ENCODE peak calls at places on chromosomes 13 and 19, in eight cellular contexts. W, G, M, L, E, R, V and I are unnamed samples.

GRCh38 chr13:36428083-36428482 is 4.2 kb upstream of the CCNA1 start:
- DNase-seq in L (no peak), G (no peak), R (no peak), M (peak; percentile 27), W (no peak), V (no peak), E (no peak), I (no peak)

GRCh38 chr19:29855771-29856510 is 44.1 kb downstream of the CCNE1 start:
- DNase-seq in W (no peak), G (no peak), V (no peak), L (no peak), E (no peak), M (no peak), R (no peak), I (no peak)

GRCh38 chr13:23655321-23655720 is 85.1 kb downstream of the TNFRSF19 start:
- DNase-seq in R (no peak), M (no peak), W (no peak), V (no peak), E (no peak), L (no peak), G (no peak), I (no peak)

GRCh38 chr13:113124211-113125025 is 1.8 kb downstream of the F10 start:
- DNase-seq in M (no peak), G (no peak), R (no peak), V (no peak), E (no peak), W (no peak), L (no peak), I (no peak)

GRCh38 chr13:53161231-53161630 is 132.6 kb downstream of the OLFM4 start:
- DNase-seq in L (no peak), M (no peak), R (no peak), W (no peak), V (no peak), E (no peak), G (no peak), I (no peak)

GRCh38 chr13:110070511-110071120 is 236.3 kb downstream of the COL4A1 start:
- DNase-seq in R (no peak), E (no peak), V (no peak), W (no peak), M (no peak), L (no peak), G (no peak), I (no peak)

GRCh38 chr13:60261432-60262351 is 98.0 kb upstream of the DIAPH3 start:
- DNase-seq in G (no peak), E (no peak), L (no peak), V (no peak), M (no peak), R (no peak), W (no peak), I (no peak)

GRCh38 chr19:47035127-47035494 is 13.3 kb downstream of the TMEM160 start:
- DNase-seq in E (no peak), M (peak; percentile 79), L (peak; percentile 20), W (no peak), R (no peak), G (no peak), V (no peak), I (no peak)

GRCh38 chr13:51585696-51586095 is 1.4 kb downstream of the WDFY2 start:
- DNase-seq in M (no peak), R (no peak), W (no peak), G (no peak), V (no peak), E (no peak), L (no peak), I (no peak)

GRCh38 chr13:105432408-105432807 is 1103.1 kb downstream of the EFNB2 start:
- DNase-seq in M (no peak), G (no peak), W (no peak), V (no peak), R (no peak), L (no peak), E (no peak), I (no peak)

GRCh38 chr19:7596191-7596937 is 701 bp downstream of the CAMSAP3 start:
- DNase-seq in M (no peak), L (no peak), W (no peak), G (no peak), E (no peak), R (no peak), V (no peak), I (no peak)

GRCh38 chr13:111006508-111007031 is 91.7 kb upstream of the ANKRD10 start:
- DNase-seq in E (no peak), R (peak; percentile 74), V (no peak), G (no peak), M (no peak), W (peak; percentile 21), L (peak; percentile 88), I (no peak)

GRCh38 chr19:32364040-32364439 is 18.6 kb downstream of the ZNF507 start:
- DNase-seq in G (no peak), L (no peak), V (no peak), R (no peak), E (no peak), M (no peak), W (no peak), I (no peak)

GRCh38 chr13:111474136-111475002 is 153.9 kb downstream of the TEX29 start:
- DNase-seq in E (peak; percentile 36), W (no peak), L (no peak), R (no peak), M (peak; percentile 31), G (peak; percentile 23), V (peak; percentile 20), I (no peak)

GRCh38 chr19:21749090-21749489 is 18.3 kb downstream of the ZNF100 start:
- DNase-seq in W (no peak), M (no peak), L (no peak), G (no peak), V (no peak), E (no peak), R (no peak), I (no peak)

GRCh38 chr19:55319786-55320185 is 5.4 kb downstream of the TMEM150B start:
- DNase-seq in M (no peak), W (no peak), G (peak; percentile 74), R (no peak), L (peak; percentile 66), V (peak; percentile 68), E (peak; percentile 72), I (no peak)

GRCh38 chr13:43804461-43805070 is 17.8 kb upstream of the ENOX1 start:
- DNase-seq in W (no peak), E (no peak), L (no peak), G (peak; percentile 42), R (no peak), M (peak; percentile 51), V (peak; percentile 42), I (no peak)

GRCh38 chr19:55178781-55179569 is 1.1 kb downstream of the SYT5 start:
- DNase-seq in W (peak; percentile 82), M (peak; percentile 91), L (peak; percentile 58), E (peak; percentile 84), R (no peak), G (peak; percentile 80), V (peak; percentile 86), I (peak; percentile 98)

GRCh38 chr13:33799950-33800592 is 17.9 kb upstream of the RFC3 start:
- DNase-seq in M (peak; percentile 45), L (no peak), G (no peak), E (no peak), W (no peak), V (no peak), R (no peak), I (no peak)
- TF ChIP-seq CTCF in M (no peak), L (peak; percentile 37), G (no peak), E (no peak), W (peak; percentile 34), V (peak; percentile 47), R (peak; percentile 64), I (no peak)

GRCh38 chr19:49570997-49571676 is 9.2 kb downstream of the NOSIP start:
- DNase-seq in L (no peak), E (no peak), M (peak; percentile 54), V (no peak), R (no peak), W (no peak), G (no peak), I (no peak)
- TF ChIP-seq CTCF in L (no peak), E (no peak), M (peak; percentile 19), V (no peak), R (no peak), W (peak; percentile 67), G (no peak), I (no peak)

DNA sequence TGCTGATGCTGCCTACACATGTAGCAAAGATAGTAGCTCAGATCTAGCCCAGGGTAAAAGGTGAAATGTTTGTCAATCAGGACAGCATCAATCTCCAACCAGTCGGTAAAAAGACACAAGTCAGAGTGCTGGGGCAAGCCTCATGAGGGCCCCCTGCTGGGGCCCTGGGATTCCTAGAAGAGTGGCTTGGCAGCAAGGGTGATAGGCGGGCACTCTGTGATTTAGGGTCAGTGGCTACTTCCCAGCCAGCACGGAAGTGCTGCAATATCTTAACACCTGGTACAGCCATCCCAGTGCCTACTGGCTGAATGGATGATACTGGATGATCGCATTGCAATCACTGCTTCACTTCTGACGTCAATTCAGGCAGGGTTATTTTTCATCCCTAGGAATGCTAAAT is 432.2 kb downstream of the FGF9 start:
- DNase-seq in L (no peak), M (no peak), V (no peak), G (no peak), E (no peak), R (no peak), W (no peak), I (no peak)
- TF ChIP-seq CTCF in L (peak; percentile 16), M (no peak), V (no peak), G (no peak), E (no peak), R (no peak), W (no peak), I (no peak)

GRCh38 chr13:30051531-30052060 is 201.2 kb upstream of the UBL3 start:
- DNase-seq in V (no peak), G (no peak), M (no peak), W (no peak), E (no peak), L (no peak), R (no peak), I (no peak)

GRCh38 chr13:30053904-30054303 is 203.5 kb upstream of the UBL3 start:
- DNase-seq in V (peak; percentile 19), L (no peak), R (no peak), G (no peak), M (no peak), E (no peak), W (no peak), I (no peak)

GRCh38 chr13:30047154-30047874 is 196.9 kb upstream of the UBL3 start:
- DNase-seq in V (no peak), M (no peak), W (no peak), G (no peak), L (no peak), E (no peak), R (no peak), I (no peak)

GRCh38 chr13:30049692-30050091 is 199.3 kb upstream of the UBL3 start:
- DNase-seq in M (no peak), V (no peak), L (peak; percentile 35), E (no peak), R (no peak), G (no peak), W (no peak), I (no peak)

GRCh38 chr13:30052127-30052526 is 201.7 kb upstream of the UBL3 start:
- DNase-seq in M (no peak), E (no peak), L (no peak), V (no peak), R (no peak), W (no peak), G (peak; percentile 6), I (no peak)
- TF ChIP-seq CTCF in M (no peak), E (no peak), L (no peak), V (no peak), R (no peak), W (no peak), G (no peak), I (no peak)